ENCODE peak calls at places on chromosomes 2 and 18, in seven cellular contexts. B, G, N, P, Z, F and J are unnamed samples.
A peak's percentile ranks its signal among the peaks of the same experiment; 100 is the strongest.

GRCh38 chr2:45804990-45805755 is 153.7 kb downstream of the PRKCE start:
- DNase-seq in Z (no peak), N (no peak), F (no peak), G (no peak), P (no peak), B (no peak), J (no peak)

GRCh38 chr2:237873382-237873781 is 14.0 kb downstream of the RAMP1 start:
- DNase-seq in F (no peak), G (no peak), N (no peak), P (no peak), B (no peak), Z (no peak), J (peak; percentile 85)

GRCh38 chr2:96867756-96868554 is 1.9 kb downstream of the SEMA4C start:
- DNase-seq in N (no peak), G (no peak), P (peak; percentile 58), B (no peak), Z (no peak), F (no peak), J (no peak)

GRCh38 chr2:10783421-10783820 is 29.2 kb downstream of the PDIA6 start:
- DNase-seq in B (no peak), N (no peak), F (no peak), P (no peak), Z (no peak), G (no peak), J (peak; percentile 33)

GRCh38 chr18:74522635-74523548 is 11.4 kb upstream of the CNDP1 start:
- DNase-seq in Z (no peak), F (no peak), P (no peak), B (no peak), G (no peak), N (no peak), J (no peak)

GRCh38 chr2:181037922-181038321 is 57.5 kb downstream of the UBE2E3 start:
- DNase-seq in N (no peak), P (no peak), F (no peak), B (no peak), G (no peak), Z (no peak), J (no peak)

GRCh38 chr2:18829976-18830375 is 240.6 kb upstream of the NT5C1B start:
- DNase-seq in Z (no peak), B (no peak), P (no peak), G (no peak), N (no peak), F (no peak), J (no peak)

GRCh38 chr2:100731535-100731981 is 88.4 kb upstream of the NPAS2 start:
- DNase-seq in B (no peak), Z (no peak), F (no peak), G (no peak), N (no peak), P (no peak), J (peak; percentile 74)

GRCh38 chr2:239523147-239523943 is 122.5 kb upstream of the HDAC4 start:
- DNase-seq in F (no peak), Z (no peak), N (no peak), G (no peak), P (peak; percentile 37), B (no peak), J (no peak)

GRCh38 chr2:236858661-236859060 is 227.0 kb upstream of the COPS8 start:
- DNase-seq in Z (no peak), P (no peak), B (no peak), N (no peak), F (no peak), G (no peak), J (no peak)

GRCh38 chr2:105691942-105692341 is 52.8 kb upstream of the NCK2 start:
- DNase-seq in Z (no peak), N (no peak), G (no peak), F (no peak), B (no peak), P (no peak), J (no peak)

GRCh38 chr2:241265506-241265905 is 50.0 kb downstream of the HDLBP start:
- DNase-seq in Z (no peak), F (no peak), P (no peak), B (no peak), N (no peak), G (no peak), J (no peak)

GRCh38 chr18:39105095-39105494 is 1539.5 kb upstream of the CELF4 start:
- DNase-seq in N (no peak), P (no peak), F (no peak), G (no peak), B (no peak), Z (no peak), J (no peak)

GRCh38 chr2:43171789-43172188 is 54.6 kb downstream of the ZFP36L2 start:
- DNase-seq in P (peak; percentile 73), N (no peak), B (peak; percentile 77), F (peak; percentile 61), Z (no peak), G (no peak), J (no peak)

GRCh38 chr2:239400000-239400831 is 604 bp downstream of the HDAC4 start:
- DNase-seq in N (no peak), Z (no peak), P (no peak), G (peak; percentile 44), B (no peak), F (peak; percentile 37), J (peak; percentile 33)

GRCh38 chr2:120461092-120461491 is 115.2 kb downstream of the INHBB start:
- DNase-seq in P (no peak), F (no peak), B (no peak), N (no peak), G (no peak), Z (no peak), J (no peak)

GRCh38 chr2:161552015-161552414 is 72.2 kb upstream of the SLC4A10 start:
- DNase-seq in Z (no peak), P (no peak), B (no peak), G (no peak), N (no peak), F (no peak), J (no peak)

GRCh38 chr2:74747411-74748080 is 86.4 kb upstream of the HK2 start:
- DNase-seq in G (no peak), F (no peak), P (no peak), N (no peak), B (no peak), Z (no peak), J (peak; percentile 55)

GRCh38 chr2:94999431-94999883 is 26.1 kb upstream of the MAL start:
- DNase-seq in Z (no peak), F (no peak), P (no peak), B (no peak), N (no peak), G (no peak), J (no peak)

GRCh38 chr18:21261352-21261751 is 19.3 kb downstream of the GREB1L start:
- DNase-seq in B (no peak), F (no peak), G (no peak), Z (no peak), P (no peak), N (no peak), J (no peak)
- H3K27ac ChIP-seq in B (no peak overlapping the region), F (no peak overlapping the region), G (no peak overlapping the region), Z (no peak overlapping the region), P (no peak overlapping the region), N (no peak overlapping the region), J (no peak overlapping the region)

DNA sequence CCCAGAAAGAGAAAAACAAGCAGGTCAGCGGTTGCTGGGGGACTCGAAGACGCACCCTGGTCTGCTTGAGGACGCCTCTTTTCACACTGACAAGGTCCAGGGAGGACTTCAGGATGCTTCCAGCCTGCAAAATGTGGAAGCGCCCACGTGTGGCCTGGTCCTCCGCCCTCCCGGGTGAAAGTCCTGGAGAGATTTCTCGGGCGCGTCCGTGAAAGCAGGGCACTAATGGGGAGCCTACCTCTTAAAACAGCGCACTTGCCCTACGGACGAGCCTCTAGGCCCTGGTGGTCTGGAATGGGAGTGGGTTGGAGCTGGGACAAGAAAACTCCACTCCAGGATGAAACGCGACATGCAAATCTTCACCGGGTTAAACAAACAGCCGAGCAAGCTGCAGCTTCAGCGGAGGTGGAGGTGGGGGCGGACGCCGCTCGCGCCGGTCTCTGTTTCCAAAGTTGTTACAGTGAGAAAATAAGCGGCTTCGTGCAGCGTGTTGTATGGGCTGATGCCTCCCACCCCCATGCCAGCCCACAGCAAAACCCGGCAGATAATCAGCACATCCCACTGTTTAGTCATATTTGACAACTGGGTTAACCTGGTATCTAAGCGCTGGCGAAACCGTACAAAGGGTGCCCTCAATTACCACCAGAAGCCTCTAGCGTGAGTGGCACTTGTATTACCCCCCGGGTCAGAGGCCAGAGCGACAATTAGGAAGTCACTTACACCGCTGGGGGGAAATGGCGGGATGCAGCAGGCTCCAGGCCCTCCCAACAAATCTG is 1.1 kb upstream of the SP9 start:
- DNase-seq in G (no peak), P (no peak), B (no peak), Z (no peak), N (no peak), F (no peak), J (no peak)
- TF ChIP-seq CTCF in G (no peak), P (no peak), B (no peak), Z (no peak), N (no peak), F (no peak), J (no peak)

GRCh38 chr2:227407601-227408089 is 19.9 kb upstream of the SCYGR1 start:
- DNase-seq in N (no peak), F (peak; percentile 31), B (peak; percentile 65), G (peak; percentile 93), Z (no peak), P (peak; percentile 77), J (peak; percentile 68)
- H3K27ac ChIP-seq in N (no peak overlapping the region), F (no peak overlapping the region), B (no peak overlapping the region), G (peak overlapping the region; percentile 95), Z (no peak overlapping the region), P (no peak overlapping the region), J (peak overlapping the region; percentile 45)

DNA sequence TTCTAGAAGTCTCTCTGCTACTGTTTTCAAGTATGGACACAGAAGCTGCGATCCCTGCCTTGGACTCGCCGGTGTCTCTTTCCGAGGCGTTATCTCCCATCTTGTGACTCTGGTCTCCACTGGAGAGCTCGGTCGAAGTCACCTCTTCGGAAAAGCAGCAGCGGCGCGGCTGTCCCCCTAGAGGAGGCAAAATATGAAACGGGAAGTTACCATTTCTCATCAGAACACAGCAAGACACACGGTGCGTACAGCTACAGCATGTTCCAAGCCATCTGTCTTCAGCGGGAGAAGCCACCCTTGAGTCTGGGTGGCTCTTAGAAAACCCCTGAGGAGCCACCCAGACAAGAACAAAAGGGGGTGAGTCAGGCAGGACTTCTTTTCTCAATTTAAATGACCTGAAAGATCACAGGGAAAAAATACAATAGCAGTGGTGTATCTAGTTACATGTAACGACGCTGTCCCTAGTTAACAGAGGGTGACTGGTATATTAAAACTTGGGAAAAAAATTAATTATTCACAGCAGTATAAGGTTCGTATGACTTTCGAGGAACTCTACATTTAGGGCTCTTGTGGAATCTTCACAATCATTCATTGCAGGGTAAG is 114.8 kb downstream of the ZNF516 start:
- DNase-seq in G (no peak), B (no peak), F (no peak), Z (no peak), P (no peak), N (no peak), J (no peak)
- TF ChIP-seq CTCF in G (no peak), B (no peak), F (no peak), Z (no peak), P (no peak), N (no peak), J (no peak)